ENCODE peak calls at places on chromosomes 2 and 18, in four cellular contexts. S, M, Z and I are unnamed samples. For H3K27me3, the result is how much of the 10 kb centered on the place peaks cover.

GRCh38 chr2:84970266-84970955 is 550 bp upstream of the KCMF1 start:
- DNase-seq in S (peak), M (peak), Z (peak), I (peak)

GRCh38 chr18:9428301-9428706 is 47.0 kb upstream of the RALBP1 start:
- DNase-seq in S (no peak), M (no peak), Z (no peak), I (no peak)

GRCh38 chr2:207515671-207516070 is 14.1 kb upstream of the CREB1 start:
- DNase-seq in Z (no peak), S (no peak), M (no peak), I (no peak)

GRCh38 chr2:31265234-31265633 is 31.3 kb downstream of the EHD3 start:
- DNase-seq in Z (no peak), M (no peak), S (no peak), I (no peak)

GRCh38 chr2:158664987-158665386 is 130.1 kb upstream of the DAPL1 start:
- DNase-seq in S (no peak), M (no peak), Z (no peak), I (no peak)

GRCh38 chr2:11512431-11512830 is 21.4 kb upstream of the GREB1 start:
- DNase-seq in S (no peak), Z (no peak), M (no peak), I (no peak)

GRCh38 chr2:209147981-209148380 is 275.9 kb upstream of the MAP2 start:
- DNase-seq in S (no peak), Z (no peak), M (no peak), I (no peak)

GRCh38 chr2:172085460-172086159 is at the start of gene DLX1:
- DNase-seq in M (peak), Z (no peak), S (no peak), I (peak)

GRCh38 chr2:30776831-30777652 is 30.2 kb downstream of the CAPN13 start:
- DNase-seq in M (no peak), Z (no peak), S (peak), I (no peak)

GRCh38 chr2:232850039-232850438 is 20.0 kb upstream of the SNORC start:
- DNase-seq in Z (no peak), M (no peak), S (no peak), I (no peak)

GRCh38 chr2:98608118-98608961 is at the start of the genes COA5 and UNC50:
- DNase-seq in M (peak), S (peak), Z (peak), I (peak)

GRCh38 chr2:30276455-30276911 is 45.1 kb downstream of the LBH start:
- DNase-seq in M (no peak), S (peak), Z (no peak), I (no peak)

GRCh38 chr2:64943387-64944150 is 45.6 kb upstream of the SLC1A4 start:
- DNase-seq in Z (no peak), S (no peak), M (peak), I (peak)

GRCh38 chr2:64944484-64944883 is 44.7 kb upstream of the SLC1A4 start:
- DNase-seq in S (peak), Z (no peak), M (no peak), I (no peak)

GRCh38 chr2:64946737-64947090 is 42.5 kb upstream of the SLC1A4 start:
- DNase-seq in Z (no peak), S (no peak), M (no peak), I (no peak)

GRCh38 chr2:64947906-64948305 is 41.3 kb upstream of the SLC1A4 start:
- DNase-seq in Z (no peak), M (no peak), S (no peak), I (no peak)

DNA sequence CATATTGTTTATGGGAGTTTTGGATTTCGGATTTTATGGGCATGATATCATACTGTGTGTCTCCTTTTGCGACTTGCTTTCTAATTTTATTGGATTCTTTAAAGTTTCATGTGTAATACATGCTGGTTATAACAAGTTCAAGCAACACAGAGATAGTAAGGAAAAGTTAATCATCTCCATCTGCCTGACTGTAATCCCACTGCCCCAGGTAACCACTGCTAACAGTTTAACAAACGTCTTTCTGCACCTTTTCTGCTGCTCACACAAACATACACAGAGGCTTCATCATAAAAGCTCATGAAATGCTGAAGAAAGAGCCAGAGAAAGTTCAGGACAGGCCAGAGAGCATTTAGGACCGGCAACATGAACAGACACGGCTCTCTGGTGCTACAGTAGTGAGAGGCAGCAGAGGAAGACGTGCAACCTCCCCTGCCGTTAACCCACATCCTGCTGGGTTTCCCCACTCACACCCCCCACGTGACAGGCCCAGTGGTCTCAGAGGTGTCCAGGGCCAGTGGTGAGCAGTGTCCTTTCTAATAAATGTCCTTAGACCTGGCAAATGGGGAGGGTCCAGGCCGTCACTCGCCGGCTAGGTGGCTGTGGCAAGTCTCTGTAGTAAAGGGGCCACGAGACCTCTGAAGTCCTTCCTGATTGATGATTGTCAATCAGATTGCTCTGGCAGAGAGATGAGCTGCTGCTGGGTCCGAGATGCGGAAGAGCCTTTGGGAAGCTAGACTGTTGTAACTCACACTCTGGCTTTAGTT is 43.0 kb upstream of the SLC1A4 start:
- DNase-seq in M (peak), S (no peak), Z (peak), I (peak)
- H3K4me3 ChIP-seq in M (no peak), S (no peak), Z (peak), I (no peak)

GRCh38 chr2:88658318-88658717 is 31.1 kb upstream of the EIF2AK3 start:
- DNase-seq in S (no peak), M (no peak), Z (no peak), I (no peak)

GRCh38 chr2:88657131-88657530 is 29.9 kb upstream of the EIF2AK3 start:
- DNase-seq in Z (no peak), S (no peak), M (no peak), I (no peak)

GRCh38 chr2:88658890-88659881 is 31.9 kb upstream of the EIF2AK3 start:
- DNase-seq in M (peak), Z (no peak), S (peak), I (no peak)

GRCh38 chr2:88656690-88657089 is 29.4 kb upstream of the EIF2AK3 start:
- DNase-seq in M (no peak), Z (no peak), S (no peak), I (no peak)

GRCh38 chr2:88660622-88661021 is 30.9 kb upstream of the RPIA start:
- DNase-seq in S (no peak), Z (no peak), M (no peak), I (no peak)
- H3K27ac ChIP-seq in S (no peak), Z (no peak), M (no peak), I (no peak)

GRCh38 chr2:239012936-239013669 is 165.2 kb downstream of the TWIST2 start:
- DNase-seq in M (peak), Z (no peak), S (peak), I (peak)
- H3K27me3 ChIP-seq in M (under half), Z (under half), S (under half), I (under half)

GRCh38 chr2:60530660-60531276 is 22.7 kb downstream of the BCL11A start:
- DNase-seq in M (peak), Z (peak), S (peak), I (no peak)
- H3K4me3 ChIP-seq in M (no peak), Z (no peak), S (peak), I (no peak)